ENCODE peak calls at places on chromosomes 4 and X, in seven cellular contexts. G is activated CD8-positive, alpha-beta memory T cell treated with anti-CD3 and anti-CD28 coated beads, Interleukin-2, amount 10 ng/mL, durations not matched to agents 7 days and 5 days; S is HCT116; Y is A549; X is upper lobe of right lung; F is pancreas; L is stimulated activated naive B cell treated with anti-CD40 and anti-IgM and Interleukin-4, amounts not matched to agents 10 μg/mL and 1 μg/mL and 100 μg/mL, for 72 hours. H is an unnamed sample.

GRCh38 chrX:103556941-103557340 is 28.4 kb upstream of the TCEAL4 start:
- ATAC-seq in G (no peak), S (no peak), Y (no peak), X (no peak), F (no peak), L (no peak), H (no peak)

GRCh38 chrX:46572295-46572936 is 1.1 kb upstream of the CHST7 start:
- ATAC-seq in G (no peak), S (no peak), Y (no peak), X (no peak), F (no peak), L (peak), H (no peak)

GRCh38 chr4:17186916-17187315 is 288.5 kb upstream of the LDB2 start:
- ATAC-seq in G (no peak), S (no peak), Y (no peak), X (no peak), F (no peak), L (no peak), H (no peak)

GRCh38 chr4:184437565-184437964 is 36.8 kb downstream of the IRF2 start:
- ATAC-seq in G (no peak), S (no peak), Y (no peak), X (peak), F (no peak), L (no peak), H (no peak)

GRCh38 chr4:142549726-142550463 is 296.2 kb downstream of the INPP4B start:
- ATAC-seq in G (peak), S (peak), Y (peak), X (no peak), F (peak), L (no peak), H (peak)

GRCh38 chr4:26320159-26320452 is 708 bp upstream of the RBPJ start:
- ATAC-seq in G (peak), S (peak), Y (peak), X (no peak), F (no peak), L (peak), H (peak)

GRCh38 chrX:72312311-72312940 is 6.7 kb upstream of the CITED1 start:
- ATAC-seq in G (no peak), S (no peak), Y (no peak), X (peak), F (no peak), L (no peak), H (no peak)

GRCh38 chr4:166172619-166173018 is 299.6 kb downstream of the TLL1 start:
- ATAC-seq in G (no peak), S (no peak), Y (no peak), X (no peak), F (no peak), L (no peak), H (no peak)

GRCh38 chr4:8110071-8110986 is 48.3 kb downstream of the ABLIM2 start:
- ATAC-seq in G (peak), S (peak), Y (peak), X (no peak), F (no peak), L (peak), H (no peak)

GRCh38 chr4:83503974-83504373 is 19.1 kb upstream of the ABRAXAS1 start:
- ATAC-seq in G (no peak), S (no peak), Y (no peak), X (no peak), F (no peak), L (no peak), H (no peak)

GRCh38 chr4:158936238-158936637 is 166.6 kb upstream of the RAPGEF2 start:
- ATAC-seq in G (no peak), S (no peak), Y (no peak), X (peak), F (no peak), L (no peak), H (no peak)

GRCh38 chrX:70429759-70430158 is 6.6 kb downstream of the GDPD2 start:
- ATAC-seq in G (no peak), S (no peak), Y (no peak), X (no peak), F (no peak), L (no peak), H (no peak)

GRCh38 chr4:153274967-153275366 is 69.5 kb upstream of the MND1 start:
- ATAC-seq in G (no peak), S (no peak), Y (no peak), X (no peak), F (peak), L (no peak), H (no peak)

GRCh38 chrX:3712080-3712869 is 1.2 kb downstream of the PRKX start:
- ATAC-seq in G (no peak), S (peak), Y (no peak), X (peak), F (peak), L (peak), H (peak)

GRCh38 chrX:40099046-40099968 is 1.5 kb upstream of the BCOR start:
- ATAC-seq in G (peak), S (peak), Y (peak), X (peak), F (peak), L (peak), H (peak)

GRCh38 chr4:38094419-38094818 is 134.2 kb downstream of the PTTG2 start:
- ATAC-seq in G (no peak), S (no peak), Y (no peak), X (no peak), F (no peak), L (no peak), H (peak)